ENCODE peak calls at places on chromosomes 11 and 22, in ten cellular contexts. X, K, D, E, P, V, H, C, S and Z are unnamed samples.

GRCh38 chr11:65546217-65546958 is 11.8 kb downstream of the LTBP3 start:
- DNase-seq in S (no peak), E (peak), V (peak), X (peak), H (peak), D (peak), K (peak), P (peak), C (peak), Z (peak)

GRCh38 chr11:88535266-88535665 is 197.7 kb upstream of the CTSC start:
- DNase-seq in K (no peak), C (no peak), S (peak), H (no peak), X (no peak), P (no peak), D (no peak), V (no peak), E (no peak), Z (no peak)

GRCh38 chr11:35567737-35568465 is 42.5 kb upstream of the PAMR1 start:
- DNase-seq in K (no peak), C (no peak), S (no peak), E (no peak), H (no peak), V (no peak), D (no peak), P (no peak), X (no peak), Z (no peak)

GRCh38 chr11:86670179-86670578 is 2.2 kb downstream of the ME3 start:
- DNase-seq in C (no peak), H (no peak), X (no peak), P (no peak), K (no peak), S (no peak), D (no peak), E (no peak), V (no peak), Z (no peak)

GRCh38 chr11:66856496-66857233 is at the start of gene LRFN4:
- DNase-seq in D (peak), P (peak), X (peak), S (no peak), C (peak), E (no peak), H (peak), V (no peak), K (peak), Z (no peak)

GRCh38 chr11:95089620-95090542 is at the start of gene ENDOD1:
- DNase-seq in V (peak), S (peak), E (peak), C (peak), D (peak), P (peak), K (peak), X (peak), H (peak), Z (peak)

GRCh38 chr11:10605941-10606381 is 37.5 kb upstream of the LYVE1 start:
- DNase-seq in S (no peak), D (no peak), C (peak), H (peak), P (peak), V (peak), K (peak), X (peak), E (peak), Z (peak)

GRCh38 chr22:50000587-50001387 is 11.8 kb downstream of the IL17REL start:
- DNase-seq in P (no peak), C (peak), V (no peak), X (no peak), S (no peak), E (no peak), H (no peak), K (no peak), D (no peak), Z (no peak)

GRCh38 chr11:124970925-124971324 is 16.9 kb downstream of the CCDC15 start:
- DNase-seq in K (no peak), C (no peak), V (no peak), H (no peak), S (no peak), D (peak), P (no peak), X (no peak), E (no peak), Z (no peak)

GRCh38 chr22:30829901-30830550 is 135.4 kb downstream of the OSBP2 start:
- DNase-seq in V (no peak), E (no peak), D (peak), K (no peak), H (no peak), X (no peak), S (peak), C (peak), P (no peak), Z (no peak)

GRCh38 chr11:18844753-18845367 is 53.3 kb upstream of the PTPN5 start:
- DNase-seq in P (no peak), H (no peak), C (no peak), X (no peak), D (no peak), V (no peak), K (no peak), E (no peak), S (no peak), Z (no peak)

GRCh38 chr11:106076421-106076922 is 675 bp downstream of the KBTBD3 start:
- DNase-seq in D (peak), C (no peak), E (no peak), V (no peak), H (peak), K (peak), X (no peak), S (no peak), P (no peak), Z (peak)

GRCh38 chr11:65425971-65426838 is 3.6 kb downstream of the NEAT1 start:
- DNase-seq in K (peak), C (no peak), P (peak), H (no peak), V (no peak), S (no peak), E (no peak), X (no peak), D (no peak), Z (peak)

GRCh38 chr22:27269751-27270586 is 531.6 kb downstream of the MN1 start:
- DNase-seq in H (no peak), V (no peak), S (no peak), X (no peak), P (no peak), K (no peak), C (no peak), D (no peak), E (no peak), Z (no peak)

GRCh38 chr11:37973926-37974325 is 1375.9 kb upstream of the RAG2 start:
- DNase-seq in S (no peak), V (no peak), K (no peak), X (no peak), H (no peak), P (no peak), D (peak), C (no peak), E (no peak), Z (no peak)

GRCh38 chr11:102117472-102118113 is 7.3 kb downstream of the YAP1 start:
- DNase-seq in S (no peak), C (no peak), D (no peak), V (no peak), X (no peak), E (no peak), H (no peak), P (no peak), K (no peak), Z (no peak)

GRCh38 chr22:48369789-48370507 is 1457.7 kb downstream of the BRD1 start:
- DNase-seq in H (no peak), D (no peak), K (no peak), S (no peak), C (no peak), V (no peak), E (no peak), X (peak), P (peak), Z (no peak)

GRCh38 chr11:67998150-67999045 is 5.5 kb downstream of the UNC93B1 start:
- DNase-seq in K (no peak), S (no peak), X (no peak), D (no peak), H (no peak), E (no peak), P (no peak), C (peak), V (no peak), Z (peak)

GRCh38 chr11:60748225-60748624 is 8.4 kb upstream of the MS4A15 start:
- DNase-seq in P (no peak), V (no peak), X (no peak), S (no peak), C (no peak), K (no peak), H (no peak), E (no peak), D (no peak), Z (no peak)

GRCh38 chr11:101442936-101443521 is 140.8 kb downstream of the TRPC6 start:
- DNase-seq in E (no peak), P (no peak), K (no peak), D (no peak), V (no peak), C (no peak), X (no peak), H (no peak), S (no peak), Z (no peak)

GRCh38 chr22:28043269-28043668 is 124.2 kb upstream of the PITPNB start:
- DNase-seq in K (no peak), P (no peak), C (no peak), H (no peak), E (no peak), V (no peak), S (no peak), D (no peak), X (no peak), Z (no peak)

GRCh38 chr11:34640050-34640971 is 19.4 kb downstream of the EHF start:
- DNase-seq in C (peak), S (no peak), K (no peak), V (no peak), D (peak), E (no peak), X (peak), P (peak), H (no peak), Z (no peak)

GRCh38 chr22:48927591-48927990 is 900.1 kb downstream of the BRD1 start:
- DNase-seq in C (no peak), P (no peak), E (no peak), X (no peak), H (no peak), D (no peak), S (no peak), K (no peak), V (no peak), Z (no peak)

GRCh38 chr11:76686261-76687079 is 15.9 kb upstream of the LRRC32 start:
- DNase-seq in C (no peak), V (no peak), X (no peak), S (no peak), D (no peak), K (no peak), E (no peak), P (no peak), H (no peak), Z (no peak)

GRCh38 chr11:75342231-75342918 is 9.1 kb downstream of the ARRB1 start:
- DNase-seq in X (no peak), V (no peak), E (no peak), H (no peak), P (no peak), S (no peak), D (no peak), K (no peak), C (no peak), Z (no peak)

GRCh38 chr11:4645974-4646373 is 2.2 kb downstream of the OR51E1 start:
- DNase-seq in E (no peak), C (no peak), P (no peak), S (no peak), K (no peak), H (peak), V (no peak), D (no peak), X (no peak), Z (no peak)

GRCh38 chr11:102761646-102762238 is 18.7 kb downstream of the MMP10 start:
- DNase-seq in X (no peak), V (no peak), K (no peak), P (no peak), E (no peak), C (no peak), H (no peak), S (no peak), D (no peak), Z (no peak)

GRCh38 chr11:69558519-69558941 is 77.1 kb downstream of the LINC01488 start:
- DNase-seq in P (no peak), X (no peak), V (no peak), D (no peak), E (no peak), K (no peak), H (no peak), C (no peak), S (no peak), Z (no peak)

GRCh38 chr11:75350743-75351540 is 519 bp downstream of the ARRB1 start:
- DNase-seq in X (peak), E (peak), S (no peak), H (peak), P (peak), D (no peak), C (peak), K (peak), V (no peak), Z (peak)

GRCh38 chr11:60785806-60786361 is 751 bp downstream of the MS4A10 start:
- DNase-seq in S (peak), K (no peak), P (no peak), H (no peak), X (no peak), D (no peak), C (peak), E (no peak), V (no peak), Z (no peak)

GRCh38 chr11:27447288-27447914 is 25.2 kb downstream of the LGR4 start:
- DNase-seq in E (no peak), K (no peak), X (no peak), C (no peak), V (no peak), S (no peak), H (no peak), D (no peak), P (no peak), Z (no peak)

GRCh38 chr11:74683279-74683871 is 47.9 kb downstream of the CHRDL2 start:
- DNase-seq in V (peak), K (peak), S (no peak), X (peak), E (no peak), H (no peak), C (peak), D (peak), P (no peak), Z (peak)

GRCh38 chr11:44246726-44247125 is 63.2 kb downstream of the ALX4 start:
- DNase-seq in D (no peak), X (no peak), E (no peak), K (no peak), C (no peak), V (no peak), S (peak), P (no peak), H (no peak), Z (no peak)

GRCh38 chr22:35484651-35485372 is 55.8 kb upstream of the RASD2 start:
- DNase-seq in E (no peak), K (no peak), D (no peak), H (no peak), V (no peak), S (no peak), X (no peak), P (no peak), C (no peak), Z (peak)

GRCh38 chr11:113177596-113178115 is 136.7 kb upstream of the TTC12 start:
- DNase-seq in E (no peak), P (no peak), X (no peak), C (no peak), S (no peak), V (no peak), K (no peak), H (no peak), D (no peak), Z (no peak)

GRCh38 chr11:15123849-15124248 is 9.1 kb downstream of the INSC start:
- DNase-seq in V (no peak), E (no peak), C (no peak), H (no peak), S (no peak), K (no peak), D (no peak), P (no peak), X (no peak), Z (no peak)

GRCh38 chr11:72589802-72590761 is 84.1 kb downstream of the PDE2A start:
- DNase-seq in K (peak), E (no peak), P (peak), D (peak), X (peak), S (no peak), V (peak), C (peak), H (peak), Z (no peak)

GRCh38 chr22:46833228-46833627 is 70.8 kb downstream of the TBC1D22A start:
- DNase-seq in C (no peak), H (no peak), D (peak), P (no peak), V (no peak), E (no peak), S (no peak), K (no peak), X (peak), Z (no peak)
- TF ChIP-seq CTCF in C (no peak), H (peak), D (peak), P (peak), V (peak), E (no peak), S (peak), K (no peak), X (no peak), Z (no peak)

DNA sequence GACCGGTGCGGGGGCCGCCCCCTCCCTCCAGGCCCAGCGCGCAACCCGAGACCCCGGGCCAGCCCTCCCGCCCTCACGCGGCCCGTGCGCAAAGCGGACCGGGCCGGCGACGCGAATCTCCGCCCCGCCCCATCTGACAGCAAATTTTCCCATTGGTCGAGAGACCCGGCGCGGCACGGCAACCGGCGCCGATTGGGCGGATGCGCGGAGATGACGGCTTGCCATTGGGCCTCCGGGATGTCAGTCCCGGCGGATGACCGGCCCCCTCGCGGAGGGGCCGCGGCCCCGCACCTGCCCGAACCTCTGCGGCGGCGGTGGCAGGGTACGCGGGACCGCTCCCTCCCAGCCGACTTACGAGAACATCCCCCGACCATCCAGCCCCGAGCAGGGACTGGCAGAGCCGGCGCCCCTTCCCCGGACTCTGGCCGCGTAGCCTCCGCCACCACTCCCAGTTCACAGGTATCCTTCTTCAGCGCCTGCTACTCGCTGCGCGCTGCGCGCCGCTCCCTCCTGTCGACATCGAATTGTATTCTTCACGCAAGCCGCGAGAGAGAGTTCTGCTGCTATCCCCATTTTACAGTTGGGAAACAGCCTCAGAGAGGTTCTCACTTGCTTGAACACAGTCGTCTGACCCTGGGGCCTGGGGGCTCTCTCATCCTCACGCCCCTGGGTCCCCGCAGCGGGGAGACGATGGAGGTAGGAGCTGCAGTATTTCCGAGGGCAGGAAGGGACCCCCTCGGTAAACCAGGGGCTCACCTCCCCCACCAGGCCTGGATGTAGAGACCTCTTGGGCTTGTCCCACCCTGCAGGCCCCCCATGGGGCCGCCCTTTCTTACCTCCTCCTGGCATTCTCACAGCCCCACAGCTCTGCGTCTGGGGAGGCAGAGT is at the start of gene ARVCF:
- DNase-seq in X (peak), E (peak), H (peak), K (peak), D (peak), V (peak), P (peak), C (peak), S (peak), Z (peak)
- TF ChIP-seq CTCF in X (no peak), E (peak), H (no peak), K (no peak), D (peak), V (peak), P (peak), C (peak), S (no peak), Z (no peak)

DNA sequence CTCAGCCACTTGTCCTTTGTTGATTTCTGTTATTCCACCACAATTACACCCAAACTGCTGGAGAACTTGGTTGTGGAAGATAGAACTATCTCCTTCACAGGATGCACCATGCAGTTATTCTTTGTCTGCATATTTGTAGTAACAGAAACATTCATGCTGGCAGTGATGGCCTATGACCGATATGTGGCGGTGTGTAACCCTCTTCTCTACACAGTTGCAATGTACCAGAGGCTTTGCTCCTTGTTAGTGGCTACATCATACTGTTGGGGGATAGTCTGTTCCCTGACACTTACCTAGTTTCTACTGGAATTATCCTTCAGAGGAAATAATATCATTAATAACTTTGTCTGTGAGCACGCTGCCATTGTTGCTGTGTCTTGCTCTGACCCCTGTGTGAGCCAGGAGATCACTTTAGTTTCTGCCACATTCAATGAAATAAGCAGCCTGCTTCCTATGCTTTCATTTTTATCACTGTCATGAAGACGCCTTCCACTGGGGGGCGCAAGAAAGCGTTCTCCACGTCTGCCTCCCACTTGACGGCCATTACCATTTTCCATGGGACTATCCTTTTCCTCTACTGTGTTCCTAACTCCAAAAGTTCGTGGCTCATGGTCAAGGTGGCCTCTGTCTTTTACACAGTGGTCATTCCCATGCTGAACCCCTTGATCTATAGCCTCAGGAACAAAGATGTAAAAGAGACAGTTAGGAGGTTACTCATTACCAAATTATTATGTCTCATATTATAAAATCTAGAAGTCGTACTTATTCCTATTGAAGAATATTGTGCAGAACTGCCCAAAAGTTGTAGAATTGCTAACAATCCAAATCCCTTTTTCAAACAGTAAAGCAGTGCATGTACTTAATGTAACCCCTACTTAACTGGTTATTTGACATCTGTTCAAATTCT is 53.2 kb downstream of the OR4C6 start:
- DNase-seq in C (no peak), K (peak), H (no peak), P (no peak), V (no peak), E (no peak), S (no peak), X (peak), D (peak), Z (no peak)
- TF ChIP-seq CTCF in C (peak), K (peak), H (no peak), P (no peak), V (peak), E (no peak), S (no peak), X (peak), D (no peak), Z (no peak)

DNA sequence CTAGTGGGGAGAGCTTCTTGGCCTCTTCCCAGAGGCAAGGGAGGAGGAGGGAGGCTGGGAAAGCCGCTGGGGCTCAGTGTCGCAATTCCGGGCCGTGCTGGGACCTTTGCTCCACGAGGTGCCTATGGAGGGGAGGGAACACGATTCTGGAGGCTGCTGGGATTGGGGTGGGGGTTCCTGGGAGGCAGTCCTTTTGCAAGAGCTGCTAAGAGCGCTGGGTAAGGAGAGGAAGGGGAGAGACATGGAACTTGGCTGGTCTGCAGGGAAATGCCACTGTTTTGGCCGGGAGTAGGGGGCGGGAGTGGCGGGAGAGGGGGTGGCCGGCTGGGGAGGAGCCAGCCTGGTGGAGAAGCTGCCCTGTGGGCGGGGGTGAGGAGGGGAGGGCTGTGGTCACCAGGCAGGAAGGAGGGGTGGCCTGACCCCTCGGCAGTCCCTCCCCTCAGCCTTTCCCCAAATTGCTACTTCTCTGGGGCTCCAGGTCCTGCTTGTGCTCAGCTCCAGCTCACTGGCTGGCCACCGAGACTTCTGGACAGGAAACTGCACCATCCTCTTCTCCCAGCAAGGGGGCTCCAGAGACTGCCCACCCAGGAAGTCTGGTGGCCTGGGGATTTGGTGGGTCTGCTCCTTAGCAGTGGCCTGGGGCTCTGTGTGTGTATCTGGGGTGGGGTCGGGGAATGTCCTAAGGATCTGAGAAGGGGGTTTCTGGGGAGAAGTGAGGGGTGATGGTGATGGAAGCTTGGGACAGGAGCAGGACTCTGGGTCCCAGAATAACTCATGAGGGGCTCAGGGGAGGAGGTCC is at the start of gene NR1H3:
- DNase-seq in V (peak), S (no peak), H (peak), E (peak), C (peak), D (peak), X (peak), K (peak), P (peak), Z (no peak)
- TF ChIP-seq CTCF in V (peak), S (peak), H (peak), E (peak), C (peak), D (peak), X (peak), K (peak), P (peak), Z (peak)

GRCh38 chr11:45816614-45817013 is 11.7 kb downstream of the SLC35C1 start:
- DNase-seq in V (no peak), D (no peak), K (no peak), X (peak), S (no peak), P (peak), H (no peak), C (no peak), E (no peak), Z (no peak)
- TF ChIP-seq CTCF in V (no peak), D (no peak), K (no peak), X (no peak), S (no peak), P (no peak), H (no peak), C (no peak), E (no peak), Z (no peak)